ENCODE peak calls at places on chromosomes 2 and 18, in four cellular contexts. E is IMR-90, A is mesenchymal stem cell, U is H1. Y is an unnamed sample.

GRCh38 chr2:101474752-101475384 is at the start of gene RFX8:
- DNase-seq in A (peak), E (peak), U (no peak), Y (no peak)

GRCh38 chr2:112662702-112663101 is 17.0 kb downstream of the SLC20A1 start:
- DNase-seq in U (no peak), A (no peak), E (no peak), Y (no peak)

GRCh38 chr2:203637819-203638167 is 68.6 kb upstream of the CD28 start:
- DNase-seq in E (no peak), U (no peak), A (no peak), Y (no peak)

GRCh38 chr18:73007195-73007934 is 139.6 kb upstream of the NETO1 start:
- DNase-seq in A (no peak), E (no peak), U (no peak), Y (no peak)

GRCh38 chr2:135043345-135043744 is 3.9 kb downstream of the MAP3K19 start:
- DNase-seq in A (no peak), U (no peak), E (no peak), Y (no peak)

GRCh38 chr2:69382547-69382946 is 4.5 kb downstream of the GFPT1 start:
- DNase-seq in E (no peak), U (no peak), A (no peak), Y (no peak)

GRCh38 chr2:64881037-64881492 is 108.1 kb upstream of the SLC1A4 start:
- DNase-seq in U (no peak), E (no peak), A (no peak), Y (no peak)

GRCh38 chr2:168397629-168398028 is 58.4 kb upstream of the CERS6 start:
- DNase-seq in E (no peak), U (no peak), A (no peak), Y (no peak)

GRCh38 chr18:55214534-55214933 is 255.3 kb upstream of the CCDC68 start:
- DNase-seq in U (no peak), A (no peak), E (no peak), Y (no peak)

GRCh38 chr2:105502625-105503334 is 103.9 kb upstream of the FHL2 start:
- DNase-seq in A (no peak), U (no peak), E (no peak), Y (no peak)

GRCh38 chr2:239394978-239395377 is 5.8 kb downstream of the HDAC4 start:
- DNase-seq in A (no peak), E (no peak), U (no peak), Y (no peak)

GRCh38 chr2:53131416-53131815 is 636.2 kb upstream of the CHAC2 start:
- DNase-seq in E (peak), A (peak), U (no peak), Y (no peak)

GRCh38 chr2:50535971-50536759 is 495.8 kb downstream of the NRXN1 start:
- DNase-seq in A (peak), E (peak), U (no peak), Y (peak)

GRCh38 chr2:161095314-161095713 is 64.9 kb upstream of the TANK start:
- DNase-seq in A (no peak), U (no peak), E (no peak), Y (no peak)

GRCh38 chr2:3624059-3624794 is 29.3 kb downstream of the COLEC11 start:
- DNase-seq in A (peak), U (no peak), E (peak), Y (no peak)

GRCh38 chr2:226797989-226798421 is 1.6 kb downstream of the IRS1 start:
- DNase-seq in A (peak), E (peak), U (no peak), Y (no peak)

GRCh38 chr18:59885579-59886163 is 14.1 kb upstream of the PMAIP1 start:
- DNase-seq in A (peak), E (peak), U (no peak), Y (no peak)

GRCh38 chr2:11343626-11344341 is 652 bp downstream of the ROCK2 start:
- DNase-seq in A (peak), E (peak), U (peak), Y (peak)
- H4K8ac ChIP-seq in A (peak), E (peak), U (peak), Y (no peak)

DNA sequence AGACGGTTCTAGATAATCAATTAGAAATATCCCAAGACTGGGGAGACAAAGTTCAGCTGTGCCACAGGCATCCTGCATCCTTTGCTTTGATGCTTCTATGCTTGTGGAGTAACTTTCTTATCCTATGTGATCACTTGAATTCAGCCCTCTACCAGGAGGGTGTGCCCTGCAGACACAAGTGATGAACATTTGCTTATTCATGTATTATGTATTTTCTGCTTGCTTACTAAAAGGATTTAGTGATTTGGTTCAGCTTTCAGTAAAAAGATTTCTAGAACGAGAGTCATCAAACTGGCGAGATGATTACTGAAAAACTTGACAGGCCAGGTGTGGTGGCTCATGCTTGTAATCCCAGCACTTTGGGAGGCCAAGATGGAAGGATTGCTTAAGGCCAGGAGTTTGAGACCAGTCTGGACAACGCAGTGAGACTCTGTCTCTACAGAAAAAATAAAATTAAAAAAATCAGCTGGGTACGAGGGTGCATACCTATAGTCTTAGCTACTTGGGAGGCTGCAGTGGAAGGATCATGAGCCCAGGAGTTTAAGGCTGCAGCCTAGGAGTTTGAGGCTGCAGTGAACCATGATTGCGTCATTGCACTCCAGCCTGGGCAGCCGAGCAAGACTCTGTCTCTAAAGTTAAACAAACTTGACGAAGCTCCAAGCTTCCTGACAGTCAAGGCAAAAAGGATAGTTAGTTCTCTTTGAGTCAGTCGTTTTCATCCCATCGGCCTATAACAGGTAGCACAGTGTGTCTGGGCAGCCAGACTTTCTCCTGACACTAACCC is 13.3 kb downstream of the HK2 start:
- DNase-seq in U (no peak), E (peak), A (no peak), Y (no peak)
- H3K9ac ChIP-seq in U (no peak), E (no peak), A (peak), Y (no peak)

DNA sequence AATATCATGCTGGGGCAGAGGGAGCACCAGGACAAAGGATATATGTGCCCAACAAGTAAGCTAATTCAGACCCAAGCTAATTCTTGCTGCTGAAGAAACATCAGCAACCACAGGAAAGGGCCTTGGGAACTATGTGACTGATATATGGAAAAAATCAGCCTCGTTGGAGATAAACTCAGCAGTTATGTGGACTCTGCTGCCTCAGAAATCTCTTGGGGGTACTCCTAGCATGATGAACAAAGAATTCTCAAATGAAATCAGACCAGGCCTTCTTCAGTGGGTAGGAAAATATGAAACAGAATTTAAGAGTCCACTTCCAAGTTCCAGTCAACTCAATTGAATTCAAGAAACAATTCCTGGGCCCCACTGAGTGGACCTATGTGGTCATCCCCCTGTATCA is 367.9 kb downstream of the TNS1 start:
- DNase-seq in E (no peak), A (no peak), U (no peak), Y (no peak)
- H2BK15ac ChIP-seq in E (no peak), A (no peak), U (no peak), Y (no peak)

GRCh38 chr18:76633504-76634259 is 138.6 kb upstream of the ZNF516 start:
- DNase-seq in A (no peak), U (no peak), E (no peak), Y (no peak)
- H4K8ac ChIP-seq in A (no peak), U (no peak), E (no peak), Y (no peak)

GRCh38 chr2:200615247-200615646 is 29.4 kb downstream of the AOX1 start:
- DNase-seq in U (no peak), E (peak), A (peak), Y (no peak)
- H3K9ac ChIP-seq in U (no peak), E (no peak), A (no peak), Y (no peak)

Y was measured in neuronal stem cell.